ENCODE peak calls at places on chromosomes 7 and 10, in eight cellular contexts. One of them, this sample, is unnamed.
A peak's percentile ranks its signal among the peaks of the same experiment; 100 is the strongest.

GRCh38 chr10:133400624-133401424 is 6.9 kb downstream of the MTG1 start:
- DNase-seq in endothelial cell of umbilical vein: no peak
- DNase-seq in astrocyte of the spinal cord: no peak
- DNase-seq in tibial artery: no peak
- DNase-seq in activated T-cell treated with anti-CD3 and anti-CD28 coated beads, Interleukin-2, amount 50 U/mL, for 72 hours: no peak
- DNase-seq in HCEC 1CT: no peak
- DNase-seq in 8988T: peak; percentile 5
- DNase-seq in spleen: peak; percentile 79
- DNase-seq in this sample: no peak

GRCh38 chr7:36889182-36889581 is 164.9 kb upstream of the AOAH start:
- DNase-seq in endothelial cell of umbilical vein: no peak
- DNase-seq in astrocyte of the spinal cord: no peak
- DNase-seq in tibial artery: no peak
- DNase-seq in activated T-cell treated with anti-CD3 and anti-CD28 coated beads, Interleukin-2, amount 50 U/mL, for 72 hours: no peak
- DNase-seq in HCEC 1CT: no peak
- DNase-seq in 8988T: no peak
- DNase-seq in spleen: no peak
- DNase-seq in this sample: no peak

GRCh38 chr10:67779455-67780205 is 58.4 kb downstream of the DNAJC12 start:
- DNase-seq in endothelial cell of umbilical vein: peak; percentile 75
- DNase-seq in astrocyte of the spinal cord: peak; percentile 82
- DNase-seq in tibial artery: peak; percentile 73
- DNase-seq in activated T-cell treated with anti-CD3 and anti-CD28 coated beads, Interleukin-2, amount 50 U/mL, for 72 hours: peak; percentile 71
- DNase-seq in HCEC 1CT: peak; percentile 74
- DNase-seq in 8988T: no peak
- DNase-seq in spleen: no peak
- DNase-seq in this sample: peak; percentile 74

GRCh38 chr10:12340371-12340770 is 9.0 kb upstream of the CAMK1D start:
- DNase-seq in endothelial cell of umbilical vein: no peak
- DNase-seq in astrocyte of the spinal cord: no peak
- DNase-seq in tibial artery: no peak
- DNase-seq in activated T-cell treated with anti-CD3 and anti-CD28 coated beads, Interleukin-2, amount 50 U/mL, for 72 hours: no peak
- DNase-seq in HCEC 1CT: no peak
- DNase-seq in 8988T: no peak
- DNase-seq in spleen: no peak
- DNase-seq in this sample: no peak

GRCh38 chr10:42981358-42982236 is 95.3 kb upstream of the RET start:
- DNase-seq in endothelial cell of umbilical vein: no peak
- DNase-seq in astrocyte of the spinal cord: no peak
- DNase-seq in tibial artery: no peak
- DNase-seq in activated T-cell treated with anti-CD3 and anti-CD28 coated beads, Interleukin-2, amount 50 U/mL, for 72 hours: no peak
- DNase-seq in HCEC 1CT: no peak
- DNase-seq in 8988T: no peak
- DNase-seq in spleen: peak; percentile 66
- DNase-seq in this sample: no peak

GRCh38 chr10:24969732-24970330 is 17.4 kb upstream of the PRTFDC1 start:
- DNase-seq in endothelial cell of umbilical vein: no peak
- DNase-seq in astrocyte of the spinal cord: no peak
- DNase-seq in tibial artery: no peak
- DNase-seq in activated T-cell treated with anti-CD3 and anti-CD28 coated beads, Interleukin-2, amount 50 U/mL, for 72 hours: no peak
- DNase-seq in HCEC 1CT: no peak
- DNase-seq in 8988T: no peak
- DNase-seq in spleen: no peak
- DNase-seq in this sample: no peak

GRCh38 chr10:88117869-88118632 is 254.6 kb downstream of the PTEN start:
- DNase-seq in endothelial cell of umbilical vein: peak; percentile 3
- DNase-seq in astrocyte of the spinal cord: no peak
- DNase-seq in tibial artery: no peak
- DNase-seq in activated T-cell treated with anti-CD3 and anti-CD28 coated beads, Interleukin-2, amount 50 U/mL, for 72 hours: peak; percentile 10
- DNase-seq in HCEC 1CT: no peak
- DNase-seq in 8988T: no peak
- DNase-seq in spleen: no peak
- DNase-seq in this sample: no peak

GRCh38 chr7:108245523-108246226 is 115.5 kb upstream of the LAMB4 start:
- DNase-seq in endothelial cell of umbilical vein: no peak
- DNase-seq in astrocyte of the spinal cord: no peak
- DNase-seq in tibial artery: no peak
- DNase-seq in activated T-cell treated with anti-CD3 and anti-CD28 coated beads, Interleukin-2, amount 50 U/mL, for 72 hours: no peak
- DNase-seq in HCEC 1CT: no peak
- DNase-seq in 8988T: no peak
- DNase-seq in spleen: no peak
- DNase-seq in this sample: no peak

GRCh38 chr10:124594240-124594639 is 132.6 kb downstream of the LHPP start:
- DNase-seq in endothelial cell of umbilical vein: peak; percentile 21
- DNase-seq in astrocyte of the spinal cord: no peak
- DNase-seq in tibial artery: no peak
- DNase-seq in activated T-cell treated with anti-CD3 and anti-CD28 coated beads, Interleukin-2, amount 50 U/mL, for 72 hours: no peak
- DNase-seq in HCEC 1CT: no peak
- DNase-seq in 8988T: no peak
- DNase-seq in spleen: no peak
- DNase-seq in this sample: no peak

GRCh38 chr10:110165867-110166266 is 41.5 kb upstream of the MXI1 start:
- DNase-seq in endothelial cell of umbilical vein: no peak
- DNase-seq in astrocyte of the spinal cord: no peak
- DNase-seq in tibial artery: no peak
- DNase-seq in activated T-cell treated with anti-CD3 and anti-CD28 coated beads, Interleukin-2, amount 50 U/mL, for 72 hours: no peak
- DNase-seq in HCEC 1CT: no peak
- DNase-seq in 8988T: no peak
- DNase-seq in spleen: no peak
- DNase-seq in this sample: no peak

GRCh38 chr7:29977926-29978652 is 11.5 kb downstream of the SCRN1 start:
- DNase-seq in endothelial cell of umbilical vein: no peak
- DNase-seq in astrocyte of the spinal cord: no peak
- DNase-seq in tibial artery: no peak
- DNase-seq in activated T-cell treated with anti-CD3 and anti-CD28 coated beads, Interleukin-2, amount 50 U/mL, for 72 hours: no peak
- DNase-seq in HCEC 1CT: no peak
- DNase-seq in 8988T: no peak
- DNase-seq in spleen: no peak
- DNase-seq in this sample: peak; percentile 2

GRCh38 chr7:151566897-151567320 is 47.2 kb upstream of the RHEB start:
- DNase-seq in endothelial cell of umbilical vein: no peak
- DNase-seq in astrocyte of the spinal cord: no peak
- DNase-seq in tibial artery: peak; percentile 35
- DNase-seq in activated T-cell treated with anti-CD3 and anti-CD28 coated beads, Interleukin-2, amount 50 U/mL, for 72 hours: no peak
- DNase-seq in HCEC 1CT: peak; percentile 46
- DNase-seq in 8988T: no peak
- DNase-seq in spleen: no peak
- DNase-seq in this sample: no peak

GRCh38 chr10:90969947-90970673 is 49.2 kb upstream of the ANKRD1 start:
- DNase-seq in endothelial cell of umbilical vein: no peak
- DNase-seq in astrocyte of the spinal cord: peak; percentile 69
- DNase-seq in tibial artery: no peak
- DNase-seq in activated T-cell treated with anti-CD3 and anti-CD28 coated beads, Interleukin-2, amount 50 U/mL, for 72 hours: no peak
- DNase-seq in HCEC 1CT: peak; percentile 70
- DNase-seq in 8988T: no peak
- DNase-seq in spleen: no peak
- DNase-seq in this sample: no peak

GRCh38 chr7:79290841-79291497 is 162.5 kb downstream of the MAGI2 start:
- DNase-seq in endothelial cell of umbilical vein: peak; percentile 32
- DNase-seq in astrocyte of the spinal cord: no peak
- DNase-seq in tibial artery: no peak
- DNase-seq in activated T-cell treated with anti-CD3 and anti-CD28 coated beads, Interleukin-2, amount 50 U/mL, for 72 hours: no peak
- DNase-seq in HCEC 1CT: peak; percentile 88
- DNase-seq in 8988T: no peak
- DNase-seq in spleen: no peak
- DNase-seq in this sample: no peak

GRCh38 chr7:518630-519428 is 817 bp downstream of the PDGFA start:
- DNase-seq in endothelial cell of umbilical vein: peak; percentile 72
- DNase-seq in astrocyte of the spinal cord: peak; percentile 82
- DNase-seq in tibial artery: peak; percentile 80
- DNase-seq in activated T-cell treated with anti-CD3 and anti-CD28 coated beads, Interleukin-2, amount 50 U/mL, for 72 hours: peak; percentile 58
- DNase-seq in HCEC 1CT: peak; percentile 71
- DNase-seq in 8988T: peak; percentile 83
- DNase-seq in spleen: no peak
- DNase-seq in this sample: peak; percentile 69

GRCh38 chr7:13945670-13946069 is 43.8 kb downstream of the ETV1 start:
- DNase-seq in endothelial cell of umbilical vein: no peak
- DNase-seq in astrocyte of the spinal cord: peak; percentile 70
- DNase-seq in tibial artery: no peak
- DNase-seq in activated T-cell treated with anti-CD3 and anti-CD28 coated beads, Interleukin-2, amount 50 U/mL, for 72 hours: no peak
- DNase-seq in HCEC 1CT: no peak
- DNase-seq in 8988T: no peak
- DNase-seq in spleen: no peak
- DNase-seq in this sample: no peak

GRCh38 chr10:57849726-57850357 is 417.9 kb downstream of the IPMK start:
- DNase-seq in endothelial cell of umbilical vein: no peak
- DNase-seq in astrocyte of the spinal cord: peak; percentile 15
- DNase-seq in tibial artery: no peak
- DNase-seq in activated T-cell treated with anti-CD3 and anti-CD28 coated beads, Interleukin-2, amount 50 U/mL, for 72 hours: no peak
- DNase-seq in HCEC 1CT: no peak
- DNase-seq in 8988T: no peak
- DNase-seq in spleen: no peak
- DNase-seq in this sample: peak; percentile 22